ENCODE peak calls at places on chromosomes 3 and 15, in five cellular contexts. U, D, C, Q and K are unnamed samples.
A peak's percentile ranks its signal among the peaks of the same experiment; 100 is the strongest.

GRCh38 chr3:127911421-127911931 is 3.6 kb upstream of the KBTBD12 start:
- DNase-seq in U (no peak), D (no peak), C (no peak), Q (peak; percentile 35), K (no peak)

GRCh38 chr3:133568294-133569014 is 5.0 kb upstream of the CDV3 start:
- DNase-seq in U (no peak), D (peak; percentile 67), C (no peak), Q (peak; percentile 94), K (no peak)

GRCh38 chr3:21435871-21436270 is 315.1 kb downstream of the ZNF385D start:
- DNase-seq in U (no peak), D (no peak), C (no peak), Q (peak; percentile 98), K (no peak)

GRCh38 chr15:76359152-76359551 is 22.6 kb downstream of the ISL2 start:
- DNase-seq in U (no peak), D (no peak), C (no peak), Q (no peak), K (no peak)

GRCh38 chr3:21786454-21786829 is 35.4 kb upstream of the ZNF385D start:
- DNase-seq in U (no peak), D (no peak), C (no peak), Q (no peak), K (no peak)

GRCh38 chr15:31974855-31975421 is 55.4 kb upstream of the CHRNA7 start:
- DNase-seq in U (peak; percentile 30), D (no peak), C (peak; percentile 47), Q (peak; percentile 50), K (no peak)

GRCh38 chr3:59877679-59878427 is 828.0 kb upstream of the CFAP20DC start:
- DNase-seq in U (no peak), D (no peak), C (no peak), Q (no peak), K (no peak)

GRCh38 chr15:82548700-82549099 is 8.4 kb upstream of the RPS17 start:
- DNase-seq in U (no peak), D (no peak), C (no peak), Q (peak; percentile 27), K (no peak)

GRCh38 chr3:10249833-10250232 is 1.6 kb downstream of the TATDN2 start:
- DNase-seq in U (no peak), D (no peak), C (no peak), Q (peak; percentile 61), K (no peak)

GRCh38 chr3:184760337-184761119 is 48.7 kb upstream of the MAGEF1 start:
- DNase-seq in U (no peak), D (no peak), C (no peak), Q (no peak), K (no peak)

GRCh38 chr15:88918738-88919137 is 5.6 kb upstream of the MFGE8 start:
- DNase-seq in U (no peak), D (peak; percentile 87), C (peak; percentile 45), Q (peak; percentile 98), K (no peak)

GRCh38 chr3:84077479-84077878 is 881.3 kb upstream of the CADM2 start:
- DNase-seq in U (no peak), D (no peak), C (no peak), Q (no peak), K (no peak)

GRCh38 chr3:37766797-37767776 is 94.6 kb upstream of the CTDSPL start:
- DNase-seq in U (no peak), D (no peak), C (no peak), Q (no peak), K (no peak)

GRCh38 chr15:51121118-51121517 is 26.4 kb upstream of the TNFAIP8L3 start:
- DNase-seq in U (no peak), D (peak; percentile 55), C (no peak), Q (peak; percentile 98), K (no peak)

GRCh38 chr3:155608237-155608636 is 136.6 kb downstream of the PLCH1 start:
- DNase-seq in U (no peak), D (no peak), C (no peak), Q (no peak), K (no peak)

GRCh38 chr3:155609586-155609985 is 135.3 kb downstream of the PLCH1 start:
- DNase-seq in U (no peak), D (no peak), C (no peak), Q (no peak), K (no peak)

GRCh38 chr3:155607761-155608160 is 137.1 kb downstream of the PLCH1 start:
- DNase-seq in U (no peak), D (no peak), C (no peak), Q (no peak), K (no peak)

GRCh38 chr3:155605571-155605970 is 139.3 kb downstream of the PLCH1 start:
- DNase-seq in U (no peak), D (no peak), C (no peak), Q (no peak), K (no peak)

GRCh38 chr3:155611456-155611855 is 133.4 kb downstream of the PLCH1 start:
- DNase-seq in U (no peak), D (no peak), C (no peak), Q (no peak), K (no peak)
- H3K9me3 ChIP-seq in U (peaks cover 12% of the 10 kb centered on the region), D (no peaks in the 10 kb centered on the region), C (peaks cover 3% of the 10 kb centered on the region), Q (no peaks in the 10 kb centered on the region), K (no peaks in the 10 kb centered on the region)

DNA sequence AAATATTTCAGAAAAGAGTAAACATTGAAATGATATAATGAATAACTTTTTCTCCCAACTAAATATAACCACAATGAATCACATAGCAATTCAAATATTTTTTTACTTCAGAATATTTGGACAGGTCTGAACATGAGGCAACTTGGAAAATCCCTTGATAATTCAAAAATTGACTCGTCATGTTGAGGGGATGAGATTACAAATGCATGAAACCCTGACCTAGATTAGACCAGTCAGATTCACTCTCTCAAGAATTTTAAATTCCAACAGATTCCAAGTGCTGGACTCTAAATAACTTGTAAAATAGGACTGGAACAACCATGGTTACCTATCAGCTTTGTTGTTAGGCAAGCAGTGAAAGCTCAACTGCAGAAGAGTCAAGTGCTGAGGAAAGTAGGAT is 317.5 kb downstream of the GBE1 start:
- DNase-seq in U (no peak), D (no peak), C (no peak), Q (peak; percentile 83), K (no peak)
- H3K27ac ChIP-seq in U (no peak overlapping the region), D (no peak overlapping the region), C (no peak overlapping the region), Q (peak overlapping the region; percentile 71), K (no peak overlapping the region)

GRCh38 chr3:12922299-12922698 is 80.9 kb upstream of the RPL32 start:
- DNase-seq in U (no peak), D (no peak), C (no peak), Q (no peak), K (no peak)

GRCh38 chr3:12919205-12919604 is 77.8 kb upstream of the RPL32 start:
- DNase-seq in U (no peak), D (no peak), C (no peak), Q (no peak), K (no peak)

GRCh38 chr3:12921736-12922135 is 80.4 kb upstream of the RPL32 start:
- DNase-seq in U (no peak), D (no peak), C (no peak), Q (no peak), K (no peak)

GRCh38 chr3:12922881-12923431 is 81.6 kb upstream of the RPL32 start:
- DNase-seq in U (no peak), D (no peak), C (no peak), Q (no peak), K (no peak)

DNA sequence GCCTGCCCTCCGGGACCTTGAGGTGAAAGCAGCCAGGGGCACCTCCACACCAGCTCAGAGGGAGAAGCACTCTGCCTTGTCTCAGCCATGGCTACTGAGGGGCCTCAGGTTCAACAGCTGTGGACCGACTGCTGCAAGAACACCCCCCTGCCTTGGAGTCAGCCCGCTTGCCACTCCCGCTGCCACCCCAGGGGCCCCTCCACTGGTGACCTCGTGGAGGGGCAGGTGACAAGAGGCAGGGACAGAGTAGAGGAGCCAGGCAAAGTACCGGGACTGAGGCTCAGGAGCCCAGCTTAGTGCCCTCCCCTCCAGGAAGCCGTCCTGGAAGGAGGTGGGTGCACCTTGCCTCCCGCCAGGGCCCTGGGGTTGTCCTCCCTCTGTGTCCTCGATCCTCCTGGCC is 79.6 kb upstream of the RPL32 start:
- DNase-seq in U (no peak), D (no peak), C (no peak), Q (no peak), K (no peak)
- H3K36me3 ChIP-seq in U (peaks cover 76% of the 10 kb centered on the region), D (no peaks in the 10 kb centered on the region), C (no peaks in the 10 kb centered on the region), Q (no peaks in the 10 kb centered on the region), K (no peaks in the 10 kb centered on the region)

GRCh38 chr3:157188391-157188790 is 28.4 kb upstream of the CCNL1 start:
- DNase-seq in U (no peak), D (no peak), C (no peak), Q (no peak), K (no peak)
- H3K9me3 ChIP-seq in U (peaks cover 11% of the 10 kb centered on the region), D (peaks cover 10% of the 10 kb centered on the region), C (peaks cover 20% of the 10 kb centered on the region), Q (peaks cover 11% of the 10 kb centered on the region), K (no peaks in the 10 kb centered on the region)